ENCODE peak calls at places on chromosomes 5 and 9, in four cellular contexts. One of them, this sample, is unnamed.

GRCh38 chr5:40688127-40688756 is 8.5 kb downstream of the PTGER4 start:
- DNase-seq in retinal pigment epithelial cell: peak
- DNase-seq in tibial artery: peak
- DNase-seq in GM06990: peak
- DNase-seq in this sample: peak

GRCh38 chr9:117276444-117276843 is 138.4 kb downstream of the ASTN2 start:
- DNase-seq in retinal pigment epithelial cell: no peak
- DNase-seq in tibial artery: no peak
- DNase-seq in GM06990: no peak
- DNase-seq in this sample: no peak

GRCh38 chr9:33377089-33377715 is 25.2 kb downstream of the AQP7 start:
- DNase-seq in retinal pigment epithelial cell: no peak
- DNase-seq in tibial artery: no peak
- DNase-seq in GM06990: no peak
- DNase-seq in this sample: no peak

GRCh38 chr9:116144038-116144437 is 9.6 kb upstream of the PAPPA start:
- DNase-seq in retinal pigment epithelial cell: peak
- DNase-seq in tibial artery: no peak
- DNase-seq in GM06990: no peak
- DNase-seq in this sample: no peak

GRCh38 chr9:4344946-4345345 is 45.1 kb upstream of the GLIS3 start:
- DNase-seq in retinal pigment epithelial cell: no peak
- DNase-seq in tibial artery: no peak
- DNase-seq in GM06990: no peak
- DNase-seq in this sample: no peak

GRCh38 chr5:5341531-5342292 is 80.8 kb upstream of the ICE1 start:
- DNase-seq in retinal pigment epithelial cell: no peak
- DNase-seq in tibial artery: no peak
- DNase-seq in GM06990: no peak
- DNase-seq in this sample: no peak

GRCh38 chr9:137021979-137022619 is 5.9 kb downstream of the ABCA2 start:
- DNase-seq in retinal pigment epithelial cell: no peak
- DNase-seq in tibial artery: no peak
- DNase-seq in GM06990: peak
- DNase-seq in this sample: no peak

GRCh38 chr5:139693676-139694364 is 45.7 kb downstream of the CXXC5 start:
- DNase-seq in retinal pigment epithelial cell: no peak
- DNase-seq in tibial artery: no peak
- DNase-seq in GM06990: no peak
- DNase-seq in this sample: no peak

GRCh38 chr9:13023498-13023897 is 248.7 kb downstream of the LURAP1L start:
- DNase-seq in retinal pigment epithelial cell: no peak
- DNase-seq in tibial artery: no peak
- DNase-seq in GM06990: no peak
- DNase-seq in this sample: no peak

GRCh38 chr5:76789991-76790571 is 28.7 kb upstream of the F2RL1 start:
- DNase-seq in retinal pigment epithelial cell: no peak
- DNase-seq in tibial artery: no peak
- DNase-seq in GM06990: no peak
- DNase-seq in this sample: no peak

GRCh38 chr5:170235881-170236864 is 3.4 kb downstream of the C5orf58 start:
- DNase-seq in retinal pigment epithelial cell: no peak
- DNase-seq in tibial artery: no peak
- DNase-seq in GM06990: no peak
- DNase-seq in this sample: no peak

GRCh38 chr5:135999396-136000139 is 29.2 kb upstream of the TGFBI start:
- DNase-seq in retinal pigment epithelial cell: peak
- DNase-seq in tibial artery: no peak
- DNase-seq in GM06990: no peak
- DNase-seq in this sample: no peak

GRCh38 chr5:163089926-163090325 is 347.5 kb upstream of the CCNG1 start:
- DNase-seq in retinal pigment epithelial cell: no peak
- DNase-seq in tibial artery: no peak
- DNase-seq in GM06990: no peak
- DNase-seq in this sample: no peak

GRCh38 chr9:76530458-76531100 is 71.6 kb downstream of the GCNT1 start:
- DNase-seq in retinal pigment epithelial cell: no peak
- DNase-seq in tibial artery: no peak
- DNase-seq in GM06990: peak
- DNase-seq in this sample: no peak

GRCh38 chr5:77957081-77957480 is 180.9 kb upstream of the TBCA start:
- DNase-seq in retinal pigment epithelial cell: no peak
- DNase-seq in tibial artery: no peak
- DNase-seq in GM06990: no peak
- DNase-seq in this sample: no peak

GRCh38 chr5:77960305-77960704 is 184.2 kb upstream of the TBCA start:
- DNase-seq in retinal pigment epithelial cell: no peak
- DNase-seq in tibial artery: no peak
- DNase-seq in GM06990: no peak
- DNase-seq in this sample: no peak

GRCh38 chr5:77957516-77957915 is 181.4 kb upstream of the TBCA start:
- DNase-seq in retinal pigment epithelial cell: no peak
- DNase-seq in tibial artery: no peak
- DNase-seq in GM06990: no peak
- DNase-seq in this sample: no peak

GRCh38 chr5:77958642-77959315 is 182.6 kb upstream of the TBCA start:
- DNase-seq in retinal pigment epithelial cell: no peak
- DNase-seq in tibial artery: no peak
- DNase-seq in GM06990: no peak
- DNase-seq in this sample: no peak

DNA sequence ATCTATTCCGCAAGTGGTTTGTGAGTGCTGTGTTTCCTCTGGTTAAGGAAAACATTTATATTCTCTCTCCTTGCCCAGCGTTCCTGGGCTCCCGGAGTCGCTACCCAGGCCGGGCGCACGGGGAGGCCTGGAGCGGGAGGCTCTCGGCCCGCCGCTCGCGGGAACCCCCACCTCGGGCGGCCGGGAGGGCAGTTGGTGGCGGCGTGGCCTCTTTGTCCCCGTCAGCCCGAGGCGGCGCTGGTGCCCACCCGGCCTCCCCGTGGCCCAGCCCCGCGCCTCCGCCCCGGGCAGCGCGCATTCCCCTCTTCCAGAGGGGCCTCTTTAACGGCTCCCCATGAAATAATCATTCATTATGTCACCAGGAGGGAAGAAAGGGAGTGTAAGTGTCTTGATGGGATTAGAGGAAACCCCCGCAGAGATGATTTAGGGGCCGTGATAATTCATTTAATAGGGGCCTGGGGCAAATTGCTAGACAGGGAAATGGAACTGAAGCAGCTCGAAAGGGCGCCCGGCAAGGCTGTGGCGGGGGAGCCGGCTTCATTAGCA is 181.9 kb upstream of the TBCA start:
- DNase-seq in retinal pigment epithelial cell: no peak
- DNase-seq in tibial artery: no peak
- DNase-seq in GM06990: no peak
- DNase-seq in this sample: peak
- TF ChIP-seq CTCF in retinal pigment epithelial cell: no peak
- TF ChIP-seq CTCF in tibial artery: no peak
- TF ChIP-seq CTCF in GM06990: no peak
- TF ChIP-seq CTCF in this sample: no peak

GRCh38 chr9:123929177-123929869 is 603 bp downstream of the DENND1A start:
- DNase-seq in retinal pigment epithelial cell: no peak
- DNase-seq in tibial artery: no peak
- DNase-seq in GM06990: peak
- DNase-seq in this sample: no peak

GRCh38 chr9:123929870-123930831 is at the start of gene DENND1A:
- DNase-seq in retinal pigment epithelial cell: no peak
- DNase-seq in tibial artery: peak
- DNase-seq in GM06990: peak
- DNase-seq in this sample: peak

GRCh38 chr9:123928471-123929176 is 1.3 kb downstream of the DENND1A start:
- DNase-seq in retinal pigment epithelial cell: no peak
- DNase-seq in tibial artery: no peak
- DNase-seq in GM06990: peak
- DNase-seq in this sample: no peak

GRCh38 chr9:123933801-123934200 is 3.9 kb upstream of the DENND1A start:
- DNase-seq in retinal pigment epithelial cell: no peak
- DNase-seq in tibial artery: no peak
- DNase-seq in GM06990: no peak
- DNase-seq in this sample: no peak

GRCh38 chr9:123933401-123933800 is 3.5 kb upstream of the DENND1A start:
- DNase-seq in retinal pigment epithelial cell: no peak
- DNase-seq in tibial artery: no peak
- DNase-seq in GM06990: no peak
- DNase-seq in this sample: no peak
- TF ChIP-seq CTCF in retinal pigment epithelial cell: no peak
- TF ChIP-seq CTCF in tibial artery: no peak
- TF ChIP-seq CTCF in GM06990: no peak
- TF ChIP-seq CTCF in this sample: no peak

GRCh38 chr5:32942225-32942989 is 231.3 kb downstream of the NPR3 start:
- DNase-seq in retinal pigment epithelial cell: no peak
- DNase-seq in tibial artery: no peak
- DNase-seq in GM06990: no peak
- DNase-seq in this sample: no peak
- TF ChIP-seq CTCF in retinal pigment epithelial cell: peak
- TF ChIP-seq CTCF in tibial artery: no peak
- TF ChIP-seq CTCF in GM06990: peak
- TF ChIP-seq CTCF in this sample: peak

GRCh38 chr9:18438300-18438925 is 35.5 kb upstream of the ADAMTSL1 start:
- DNase-seq in retinal pigment epithelial cell: no peak
- DNase-seq in tibial artery: peak
- DNase-seq in GM06990: no peak
- DNase-seq in this sample: peak
- TF ChIP-seq CTCF in retinal pigment epithelial cell: peak
- TF ChIP-seq CTCF in tibial artery: peak
- TF ChIP-seq CTCF in GM06990: no peak
- TF ChIP-seq CTCF in this sample: no peak

DNA sequence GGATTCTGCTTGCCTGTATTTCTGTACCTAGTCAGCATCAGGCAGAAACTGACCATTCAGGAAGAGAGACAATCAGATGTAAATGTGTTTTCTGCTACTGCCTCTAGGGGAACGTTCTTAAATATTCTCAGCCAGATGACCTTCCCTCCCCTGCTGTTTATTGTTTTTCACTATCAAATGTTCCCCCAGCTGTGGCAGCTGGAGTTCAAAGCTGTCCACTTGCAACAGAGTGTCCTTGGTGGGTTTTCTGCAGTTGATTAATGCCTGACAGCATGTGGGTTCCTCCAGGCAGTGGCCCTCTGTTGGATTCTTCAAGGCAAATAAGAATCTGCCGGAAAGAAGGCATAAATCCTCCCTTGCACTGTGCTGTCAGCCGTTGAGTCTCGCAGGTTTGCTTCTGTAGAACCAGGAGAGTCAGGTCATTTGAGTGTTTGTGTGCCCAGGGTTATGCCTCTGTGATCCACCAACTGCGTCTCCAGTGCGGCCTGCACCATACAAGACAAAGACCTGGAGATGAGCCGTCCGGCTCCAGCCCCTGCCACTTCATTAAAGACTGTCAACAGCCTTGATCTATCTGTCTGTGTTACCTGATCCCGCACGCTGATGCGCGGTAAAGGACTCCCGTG is 203.4 kb downstream of the GADD45G start:
- DNase-seq in retinal pigment epithelial cell: no peak
- DNase-seq in tibial artery: no peak
- DNase-seq in GM06990: no peak
- DNase-seq in this sample: no peak
- TF ChIP-seq CTCF in retinal pigment epithelial cell: no peak
- TF ChIP-seq CTCF in tibial artery: no peak
- TF ChIP-seq CTCF in GM06990: peak
- TF ChIP-seq CTCF in this sample: peak

DNA sequence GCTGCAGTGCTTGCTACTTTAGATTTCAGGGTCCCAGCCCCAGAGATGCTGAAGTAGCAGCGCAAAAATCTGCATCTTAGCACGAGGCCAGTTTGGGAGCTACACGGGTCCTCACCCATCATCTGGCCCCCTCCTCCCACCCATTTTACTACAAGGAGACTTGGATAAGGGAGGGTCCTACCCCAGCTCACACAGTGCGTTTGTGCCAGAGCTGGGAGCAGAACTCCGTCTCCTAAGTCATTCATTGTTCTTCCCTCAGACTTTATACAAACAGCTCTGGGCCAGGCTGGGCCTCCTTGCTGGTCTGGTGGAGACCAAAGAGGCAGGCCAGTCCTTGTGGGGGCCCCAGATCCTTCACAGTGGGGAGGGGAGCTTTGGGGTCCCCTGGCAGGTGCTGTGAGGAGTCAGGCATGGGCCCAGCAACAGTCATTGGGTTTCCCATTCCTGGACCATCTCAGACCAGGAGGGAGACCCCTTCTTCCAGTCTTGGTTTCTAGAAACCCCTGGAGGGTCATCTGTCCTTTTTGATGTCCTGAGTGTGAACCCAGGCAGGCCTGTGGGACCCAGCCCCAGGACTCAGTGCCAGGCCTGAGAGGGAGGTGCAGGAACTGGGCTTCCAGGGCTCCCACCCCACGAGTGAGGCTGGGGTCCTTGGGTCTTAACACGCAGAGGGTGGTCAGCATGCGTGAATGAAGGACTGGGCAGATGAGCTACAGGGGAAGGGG is 2.3 kb upstream of the IL17B start:
- DNase-seq in retinal pigment epithelial cell: no peak
- DNase-seq in tibial artery: no peak
- DNase-seq in GM06990: no peak
- DNase-seq in this sample: no peak
- TF ChIP-seq CTCF in retinal pigment epithelial cell: no peak
- TF ChIP-seq CTCF in tibial artery: no peak
- TF ChIP-seq CTCF in GM06990: no peak
- TF ChIP-seq CTCF in this sample: no peak

GRCh38 chr5:112892776-112893175 is 29.3 kb downstream of the REEP5 start:
- DNase-seq in retinal pigment epithelial cell: no peak
- DNase-seq in tibial artery: no peak
- DNase-seq in GM06990: no peak
- DNase-seq in this sample: no peak
- TF ChIP-seq CTCF in retinal pigment epithelial cell: no peak
- TF ChIP-seq CTCF in tibial artery: no peak
- TF ChIP-seq CTCF in GM06990: no peak
- TF ChIP-seq CTCF in this sample: no peak

DNA sequence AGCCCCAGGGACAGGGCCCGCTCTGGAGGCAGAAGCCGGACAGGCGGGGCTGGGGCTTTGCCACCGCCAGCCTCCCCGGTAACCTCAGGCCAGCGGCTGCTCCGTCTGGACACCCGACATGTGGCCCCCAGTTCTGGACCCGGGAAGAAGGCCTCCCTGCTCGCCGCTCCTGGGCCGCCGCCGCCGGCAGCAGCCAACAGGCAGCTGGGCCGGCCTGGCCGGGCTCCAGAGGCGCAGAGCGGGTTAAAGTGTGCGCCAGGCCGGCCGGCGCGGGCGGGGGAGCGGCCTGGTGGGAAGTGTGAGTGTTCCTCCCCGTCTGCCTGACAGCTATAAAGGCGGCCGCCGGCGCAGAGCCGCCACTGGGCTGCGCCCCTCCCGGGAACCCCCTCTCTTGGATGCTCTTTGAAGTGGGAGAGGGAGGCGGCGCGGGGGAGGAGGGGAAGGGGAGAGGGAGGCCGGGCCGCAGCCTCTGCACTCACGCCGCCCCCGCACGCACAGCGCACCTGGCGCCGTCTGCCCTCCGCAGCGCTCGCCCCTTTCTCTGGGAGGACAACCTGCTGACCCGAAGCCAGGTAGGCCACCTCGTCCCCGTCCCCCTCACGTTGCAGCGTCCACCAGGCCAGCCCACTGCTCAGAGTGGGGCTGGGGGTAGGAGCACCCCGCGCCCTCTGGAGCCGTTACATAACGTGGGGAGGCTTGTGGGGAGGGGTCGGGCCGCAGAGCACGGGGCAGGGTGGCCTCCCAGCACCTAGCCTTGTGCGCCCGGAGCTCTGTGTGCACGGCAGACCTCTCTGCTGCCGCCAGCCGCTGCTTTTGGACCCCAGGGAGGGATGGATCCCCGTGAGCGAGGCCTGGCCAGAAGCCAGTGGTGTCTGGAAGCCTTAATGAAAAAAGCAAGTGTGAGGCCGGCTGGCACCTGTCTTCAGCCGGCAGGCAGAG is at the start of gene ADAMTSL2:
- DNase-seq in retinal pigment epithelial cell: no peak
- DNase-seq in tibial artery: no peak
- DNase-seq in GM06990: peak
- DNase-seq in this sample: peak
- TF ChIP-seq CTCF in retinal pigment epithelial cell: no peak
- TF ChIP-seq CTCF in tibial artery: no peak
- TF ChIP-seq CTCF in GM06990: no peak
- TF ChIP-seq CTCF in this sample: no peak